ENCODE peak calls at places on chromosomes 13 and 19, in ten cellular contexts. E is NT2/D1, F is psoas muscle, J is uterus, H is Caco-2, C is GM23248, D is aorta, G is OCI-LY7, K is fibroblast of lung, O is SK-N-SH. A is an unnamed sample.

GRCh38 chr13:112713517-112714253 is 23.8 kb downstream of the ATP11A start:
- DNase-seq in E (no peak), F (no peak), J (peak; percentile 59), H (peak; percentile 29), C (no peak), D (no peak), G (no peak), K (no peak), O (peak; percentile 78), A (no peak)

GRCh38 chr13:72652681-72653080 is 74.7 kb downstream of the MZT1 start:
- DNase-seq in E (no peak), F (no peak), J (no peak), H (no peak), C (no peak), D (no peak), G (no peak), K (peak; percentile 65), O (no peak), A (no peak)

GRCh38 chr19:48608798-48609263 is 2.3 kb downstream of the SPACA4 start:
- DNase-seq in E (no peak), F (no peak), J (no peak), H (no peak), C (peak; percentile 73), D (no peak), G (peak; percentile 74), K (peak; percentile 37), O (peak; percentile 86), A (no peak)

GRCh38 chr13:41299316-41300094 is 11.6 kb upstream of the NAA16 start:
- DNase-seq in E (no peak), F (no peak), J (no peak), H (no peak), C (no peak), D (no peak), G (no peak), K (no peak), O (no peak), A (no peak)

GRCh38 chr13:43874512-43875092 is 4.9 kb downstream of the CCDC122 start:
- DNase-seq in E (no peak), F (no peak), J (no peak), H (no peak), C (peak; percentile 51), D (no peak), G (peak; percentile 57), K (peak; percentile 16), O (peak; percentile 11), A (no peak)

GRCh38 chr19:40702337-40703012 is 12.0 kb upstream of the NUMBL start:
- DNase-seq in E (peak; percentile 47), F (no peak), J (peak; percentile 59), H (no peak), C (peak; percentile 24), D (no peak), G (no peak), K (peak; percentile 26), O (no peak), A (no peak)

GRCh38 chr19:35380450-35381124 is 9.7 kb downstream of the GPR42 start:
- DNase-seq in E (no peak), F (no peak), J (no peak), H (peak; percentile 80), C (no peak), D (no peak), G (no peak), K (no peak), O (no peak), A (no peak)

GRCh38 chr13:67232384-67232783 is 2.2 kb upstream of the PCDH9 start:
- DNase-seq in E (no peak), F (no peak), J (no peak), H (no peak), C (no peak), D (no peak), G (no peak), K (no peak), O (no peak), A (no peak)

GRCh38 chr13:68816715-68817114 is 1290.9 kb upstream of the ATXN8OS start:
- DNase-seq in E (no peak), F (no peak), J (no peak), H (no peak), C (no peak), D (no peak), G (no peak), K (no peak), O (no peak), A (no peak)

DNA sequence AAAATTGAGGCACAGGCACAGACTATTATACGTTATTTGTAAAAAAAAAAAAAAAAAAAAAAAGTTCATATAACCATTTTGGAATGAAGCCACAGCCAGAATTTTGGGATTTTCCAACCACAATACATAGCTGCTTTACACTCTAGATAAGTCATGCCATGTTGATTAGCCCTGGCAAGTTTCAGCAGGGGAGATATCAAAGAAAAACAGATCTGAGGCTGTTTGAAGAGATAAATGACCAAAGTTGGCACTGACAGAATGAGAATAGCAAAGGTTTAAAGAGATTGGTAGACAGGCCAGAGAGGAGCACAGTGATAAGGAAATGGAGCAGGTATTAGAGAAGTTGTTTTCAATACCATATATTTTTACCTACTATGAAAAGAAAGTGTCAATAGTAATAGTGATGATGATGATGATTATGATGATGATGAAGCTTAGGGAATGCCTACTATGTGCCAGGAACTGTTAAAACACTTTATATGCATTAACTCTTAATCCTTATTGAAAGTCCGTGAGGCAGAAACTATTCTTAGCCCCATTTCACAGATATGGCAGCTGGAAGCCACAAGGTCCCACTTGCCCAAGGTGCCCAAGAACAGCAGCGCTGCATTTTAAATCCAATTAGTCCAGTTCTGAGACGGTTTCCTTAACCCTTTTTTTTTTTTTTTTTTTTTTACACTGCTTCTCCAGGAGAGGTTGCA is 105.5 kb downstream of the MBNL2 start:
- DNase-seq in E (no peak), F (no peak), J (no peak), H (no peak), C (no peak), D (no peak), G (no peak), K (peak; percentile 66), O (no peak), A (no peak)
- H3K4me1 ChIP-seq in E (no peaks in the 10 kb centered on the region), F (peaks cover 58% of the 10 kb centered on the region), J (no peaks in the 10 kb centered on the region), H (peaks cover 15% of the 10 kb centered on the region), C (peaks cover 28% of the 10 kb centered on the region), D (no peaks in the 10 kb centered on the region), G (no peaks in the 10 kb centered on the region), K (peaks cover 20% of the 10 kb centered on the region), O (peaks cover 24% of the 10 kb centered on the region), A (no peaks in the 10 kb centered on the region)

GRCh38 chr13:99329477-99329876 is 22.3 kb upstream of the GPR183 start:
- DNase-seq in E (no peak), F (no peak), J (no peak), H (no peak), C (no peak), D (no peak), G (no peak), K (no peak), O (no peak), A (no peak)

GRCh38 chr13:99327761-99328160 is 20.6 kb upstream of the GPR183 start:
- DNase-seq in E (no peak), F (no peak), J (no peak), H (no peak), C (no peak), D (no peak), G (no peak), K (no peak), O (no peak), A (no peak)

GRCh38 chr13:99326012-99326411 is 18.8 kb upstream of the GPR183 start:
- DNase-seq in E (no peak), F (no peak), J (no peak), H (no peak), C (no peak), D (no peak), G (peak; percentile 39), K (no peak), O (no peak), A (no peak)

GRCh38 chr13:99323488-99323887 is 16.3 kb upstream of the GPR183 start:
- DNase-seq in E (no peak), F (no peak), J (no peak), H (no peak), C (peak; percentile 50), D (no peak), G (no peak), K (peak; percentile 79), O (no peak), A (no peak)

DNA sequence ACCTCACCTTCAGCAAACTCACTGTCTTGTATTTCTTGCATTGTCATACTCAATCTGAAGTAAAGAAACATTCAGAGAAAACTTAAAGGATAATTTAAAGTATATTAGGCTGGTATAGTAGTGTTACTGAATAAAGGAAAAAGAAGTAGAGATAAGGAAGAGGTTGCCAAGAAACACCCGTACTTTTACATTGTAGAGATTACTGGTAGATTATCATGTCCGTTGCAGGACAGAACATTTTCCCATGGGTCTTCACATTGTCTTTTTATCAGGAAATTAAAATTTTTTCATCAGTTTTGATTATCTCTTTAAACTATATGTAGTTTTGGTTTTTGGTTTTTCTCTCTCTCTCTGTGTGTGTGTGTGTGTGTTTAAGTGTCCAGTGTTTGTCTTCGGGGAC is 19.9 kb upstream of the GPR183 start:
- DNase-seq in E (no peak), F (no peak), J (no peak), H (no peak), C (no peak), D (no peak), G (no peak), K (no peak), O (no peak), A (no peak)
- H3K4me1 ChIP-seq in E (no peaks in the 10 kb centered on the region), F (peaks cover 7% of the 10 kb centered on the region), J (no peaks in the 10 kb centered on the region), H (no peaks in the 10 kb centered on the region), C (peaks cover 17% of the 10 kb centered on the region), D (no peaks in the 10 kb centered on the region), G (peaks cover 33% of the 10 kb centered on the region), K (peaks cover 15% of the 10 kb centered on the region), O (peaks cover 5% of the 10 kb centered on the region), A (no peaks in the 10 kb centered on the region)

GRCh38 chr13:50187352-50188029 is 172.2 kb downstream of the KCNRG start:
- DNase-seq in E (no peak), F (no peak), J (no peak), H (peak; percentile 44), C (no peak), D (no peak), G (no peak), K (no peak), O (no peak), A (no peak)

GRCh38 chr13:50191004-50191403 is 175.8 kb downstream of the KCNRG start:
- DNase-seq in E (no peak), F (no peak), J (no peak), H (no peak), C (no peak), D (no peak), G (no peak), K (no peak), O (no peak), A (no peak)

GRCh38 chr13:50188696-50189095 is 173.5 kb downstream of the KCNRG start:
- DNase-seq in E (no peak), F (no peak), J (no peak), H (no peak), C (no peak), D (no peak), G (no peak), K (no peak), O (no peak), A (no peak)

GRCh38 chr13:50192272-50192813 is 177.1 kb downstream of the KCNRG start:
- DNase-seq in E (no peak), F (no peak), J (no peak), H (no peak), C (no peak), D (no peak), G (no peak), K (no peak), O (no peak), A (no peak)

GRCh38 chr13:50189450-50189849 is 174.2 kb downstream of the KCNRG start:
- DNase-seq in E (no peak), F (no peak), J (no peak), H (no peak), C (no peak), D (no peak), G (no peak), K (no peak), O (no peak), A (no peak)
- H3K4me1 ChIP-seq in E (no peaks in the 10 kb centered on the region), F (no peaks in the 10 kb centered on the region), J (no peaks in the 10 kb centered on the region), H (peaks cover 19% of the 10 kb centered on the region), C (no peaks in the 10 kb centered on the region), D (no peaks in the 10 kb centered on the region), G (no peaks in the 10 kb centered on the region), K (no peaks in the 10 kb centered on the region), O (peaks cover 2% of the 10 kb centered on the region), A (no peaks in the 10 kb centered on the region)

GRCh38 chr13:98963917-98964316 is 13.9 kb downstream of the DOCK9 start:
- DNase-seq in E (no peak), F (no peak), J (no peak), H (no peak), C (no peak), D (no peak), G (no peak), K (no peak), O (no peak), A (no peak)
- H3K4me1 ChIP-seq in E (no peaks in the 10 kb centered on the region), F (no peaks in the 10 kb centered on the region), J (no peaks in the 10 kb centered on the region), H (peaks cover 31% of the 10 kb centered on the region), C (no peaks in the 10 kb centered on the region), D (no peaks in the 10 kb centered on the region), G (no peaks in the 10 kb centered on the region), K (no peaks in the 10 kb centered on the region), O (peaks cover 5% of the 10 kb centered on the region), A (no peaks in the 10 kb centered on the region)